ENCODE peak calls at places on chromosome 19, in five cellular contexts. One of them, this sample, is unnamed.

GRCh38 chr19:1063030-1063908 is 3.7 kb upstream of the ARHGAP45 start:
- DNase-seq in psoas muscle: peak
- DNase-seq in colonic mucosa: peak
- DNase-seq in epithelial cell of proximal tubule: no peak
- DNase-seq in fibroblast of mammary gland: peak
- DNase-seq in this sample: no peak

GRCh38 chr19:2047449-2048103 is 3.5 kb downstream of the MKNK2 start:
- DNase-seq in colonic mucosa: peak
- DNase-seq in epithelial cell of proximal tubule: no peak
- DNase-seq in fibroblast of mammary gland: peak
- DNase-seq in psoas muscle: peak
- DNase-seq in this sample: peak

GRCh38 chr19:47511128-47511517 is 3.7 kb downstream of the NAPA start:
- DNase-seq in epithelial cell of proximal tubule: no peak
- DNase-seq in psoas muscle: peak
- DNase-seq in fibroblast of mammary gland: peak
- DNase-seq in colonic mucosa: no peak
- DNase-seq in this sample: no peak

GRCh38 chr19:407501-408440 is 1.2 kb downstream of the C2CD4C start:
- DNase-seq in epithelial cell of proximal tubule: no peak
- DNase-seq in fibroblast of mammary gland: no peak
- DNase-seq in colonic mucosa: no peak
- DNase-seq in psoas muscle: no peak
- DNase-seq in this sample: peak

GRCh38 chr19:1967087-1967608 is 26.2 kb downstream of the CSNK1G2 start:
- DNase-seq in psoas muscle: no peak
- DNase-seq in colonic mucosa: no peak
- DNase-seq in epithelial cell of proximal tubule: no peak
- DNase-seq in fibroblast of mammary gland: no peak
- DNase-seq in this sample: no peak

GRCh38 chr19:56837892-56838679 is 2.4 kb downstream of the PEG3 start:
- DNase-seq in fibroblast of mammary gland: peak
- DNase-seq in colonic mucosa: peak
- DNase-seq in psoas muscle: peak
- DNase-seq in epithelial cell of proximal tubule: no peak
- DNase-seq in this sample: no peak

GRCh38 chr19:29966594-29967249 is 24.7 kb downstream of the URI1 start:
- DNase-seq in colonic mucosa: no peak
- DNase-seq in fibroblast of mammary gland: peak
- DNase-seq in epithelial cell of proximal tubule: no peak
- DNase-seq in psoas muscle: no peak
- DNase-seq in this sample: no peak

GRCh38 chr19:35347930-35348298 is 212 bp downstream of the FFAR1 start:
- DNase-seq in epithelial cell of proximal tubule: no peak
- DNase-seq in fibroblast of mammary gland: no peak
- DNase-seq in colonic mucosa: no peak
- DNase-seq in psoas muscle: no peak
- DNase-seq in this sample: no peak

GRCh38 chr19:44673510-44673909 is 2.2 kb downstream of the CEACAM19 start:
- DNase-seq in epithelial cell of proximal tubule: no peak
- DNase-seq in colonic mucosa: no peak
- DNase-seq in fibroblast of mammary gland: no peak
- DNase-seq in psoas muscle: no peak
- DNase-seq in this sample: no peak

GRCh38 chr19:35549174-35549788 is 3.9 kb downstream of the TMEM147 start:
- DNase-seq in epithelial cell of proximal tubule: no peak
- DNase-seq in psoas muscle: no peak
- DNase-seq in fibroblast of mammary gland: peak
- DNase-seq in colonic mucosa: peak
- DNase-seq in this sample: peak

GRCh38 chr19:15178629-15179308 is 22.0 kb downstream of the NOTCH3 start:
- DNase-seq in fibroblast of mammary gland: no peak
- DNase-seq in colonic mucosa: no peak
- DNase-seq in epithelial cell of proximal tubule: no peak
- DNase-seq in psoas muscle: no peak
- DNase-seq in this sample: no peak

DNA sequence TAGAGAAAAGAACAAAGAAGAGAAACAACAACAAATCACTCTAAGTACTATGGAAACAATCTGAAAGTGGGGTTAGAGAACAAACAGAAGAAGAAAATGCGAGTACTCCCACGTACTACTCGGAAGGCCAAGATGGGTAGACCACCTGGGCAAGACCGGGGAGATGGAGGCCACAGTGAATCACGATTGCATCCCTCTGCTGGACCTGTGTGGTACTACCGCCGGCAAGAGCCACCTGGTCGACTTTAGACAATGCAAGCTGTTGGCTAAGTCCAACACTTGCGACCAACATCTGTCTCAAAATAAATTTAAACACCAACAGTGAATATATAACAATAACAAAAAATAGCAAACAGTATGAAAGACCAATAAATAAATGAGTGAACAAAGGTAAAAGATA is 45.5 kb upstream of the ZNF91 start:
- DNase-seq in fibroblast of mammary gland: no peak
- DNase-seq in epithelial cell of proximal tubule: no peak
- DNase-seq in colonic mucosa: no peak
- DNase-seq in psoas muscle: no peak
- DNase-seq in this sample: no peak
- TF ChIP-seq CTCF in fibroblast of mammary gland: peak
- TF ChIP-seq CTCF in epithelial cell of proximal tubule: peak
- TF ChIP-seq CTCF in colonic mucosa: no peak
- TF ChIP-seq CTCF in psoas muscle: peak
- TF ChIP-seq CTCF in this sample: no peak

GRCh38 chr19:13729859-13730258 is 34.5 kb upstream of the MRI1 start:
- DNase-seq in colonic mucosa: no peak
- DNase-seq in epithelial cell of proximal tubule: no peak
- DNase-seq in fibroblast of mammary gland: peak
- DNase-seq in psoas muscle: no peak
- DNase-seq in this sample: no peak

GRCh38 chr19:13738073-13738472 is 26.2 kb upstream of the MRI1 start:
- DNase-seq in psoas muscle: no peak
- DNase-seq in fibroblast of mammary gland: no peak
- DNase-seq in epithelial cell of proximal tubule: no peak
- DNase-seq in colonic mucosa: no peak
- DNase-seq in this sample: no peak

GRCh38 chr19:13731147-13731964 is 33.0 kb upstream of the MRI1 start:
- DNase-seq in epithelial cell of proximal tubule: peak
- DNase-seq in colonic mucosa: peak
- DNase-seq in fibroblast of mammary gland: peak
- DNase-seq in psoas muscle: peak
- DNase-seq in this sample: peak

GRCh38 chr19:13732337-13732736 is 32.0 kb upstream of the MRI1 start:
- DNase-seq in epithelial cell of proximal tubule: no peak
- DNase-seq in fibroblast of mammary gland: no peak
- DNase-seq in colonic mucosa: no peak
- DNase-seq in psoas muscle: no peak
- DNase-seq in this sample: no peak

GRCh38 chr19:13734751-13735150 is 29.6 kb upstream of the MRI1 start:
- DNase-seq in epithelial cell of proximal tubule: no peak
- DNase-seq in colonic mucosa: no peak
- DNase-seq in fibroblast of mammary gland: no peak
- DNase-seq in psoas muscle: no peak
- DNase-seq in this sample: no peak
- H3K4me3 ChIP-seq in epithelial cell of proximal tubule: no peak
- H3K4me3 ChIP-seq in colonic mucosa: no peak
- H3K4me3 ChIP-seq in fibroblast of mammary gland: no peak
- H3K4me3 ChIP-seq in psoas muscle: no peak
- H3K4me3 ChIP-seq in this sample: no peak

GRCh38 chr19:33796164-33797100 is at the start of gene KCTD15:
- DNase-seq in epithelial cell of proximal tubule: no peak
- DNase-seq in psoas muscle: peak
- DNase-seq in colonic mucosa: peak
- DNase-seq in fibroblast of mammary gland: no peak
- DNase-seq in this sample: no peak
- TF ChIP-seq CTCF in epithelial cell of proximal tubule: no peak
- TF ChIP-seq CTCF in psoas muscle: no peak
- TF ChIP-seq CTCF in colonic mucosa: no peak
- TF ChIP-seq CTCF in fibroblast of mammary gland: no peak
- TF ChIP-seq CTCF in this sample: no peak

DNA sequence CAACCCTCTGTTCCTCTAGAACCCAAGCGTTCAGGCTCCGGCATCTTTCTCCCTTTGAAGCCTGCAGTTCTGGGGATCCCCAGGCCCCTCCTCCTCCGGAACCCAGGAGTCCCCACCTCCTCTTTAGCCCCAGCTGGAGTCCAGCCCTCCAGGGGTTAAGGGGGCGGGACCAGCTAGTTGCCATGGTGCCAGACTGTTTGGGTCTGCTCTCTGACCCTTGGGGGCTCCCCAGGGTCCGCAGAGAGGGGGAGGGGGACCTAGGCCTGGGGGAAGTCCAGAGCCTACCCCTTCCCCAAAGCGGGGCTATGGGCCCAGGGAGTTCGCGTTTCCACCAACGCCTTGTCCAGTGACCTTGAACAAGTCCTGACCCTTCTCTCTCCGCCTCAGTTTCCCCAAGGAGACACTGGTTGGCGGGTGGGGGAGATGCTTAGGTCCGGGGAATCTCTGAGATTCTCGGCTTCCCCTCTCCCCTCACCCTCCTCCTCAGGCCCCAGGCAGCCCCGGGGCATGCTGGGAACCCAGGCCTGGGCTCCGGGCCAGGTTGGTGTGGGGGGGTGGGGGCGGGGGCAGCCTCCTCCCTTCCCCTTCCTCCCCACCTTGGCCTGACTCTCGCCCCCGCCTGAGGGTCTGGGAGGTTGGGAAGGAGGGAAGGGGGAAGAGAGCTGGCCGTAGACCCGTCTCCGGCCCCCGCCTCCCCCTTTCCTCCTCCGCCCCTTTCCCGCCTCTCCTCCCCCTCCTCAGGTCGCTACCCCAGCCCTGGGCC is 2.6 kb upstream of the SPACA6 start:
- DNase-seq in fibroblast of mammary gland: peak
- DNase-seq in colonic mucosa: peak
- DNase-seq in psoas muscle: peak
- DNase-seq in epithelial cell of proximal tubule: no peak
- DNase-seq in this sample: peak
- H3K4me3 ChIP-seq in fibroblast of mammary gland: peak
- H3K4me3 ChIP-seq in colonic mucosa: peak
- H3K4me3 ChIP-seq in psoas muscle: peak
- H3K4me3 ChIP-seq in epithelial cell of proximal tubule: peak
- H3K4me3 ChIP-seq in this sample: peak

DNA sequence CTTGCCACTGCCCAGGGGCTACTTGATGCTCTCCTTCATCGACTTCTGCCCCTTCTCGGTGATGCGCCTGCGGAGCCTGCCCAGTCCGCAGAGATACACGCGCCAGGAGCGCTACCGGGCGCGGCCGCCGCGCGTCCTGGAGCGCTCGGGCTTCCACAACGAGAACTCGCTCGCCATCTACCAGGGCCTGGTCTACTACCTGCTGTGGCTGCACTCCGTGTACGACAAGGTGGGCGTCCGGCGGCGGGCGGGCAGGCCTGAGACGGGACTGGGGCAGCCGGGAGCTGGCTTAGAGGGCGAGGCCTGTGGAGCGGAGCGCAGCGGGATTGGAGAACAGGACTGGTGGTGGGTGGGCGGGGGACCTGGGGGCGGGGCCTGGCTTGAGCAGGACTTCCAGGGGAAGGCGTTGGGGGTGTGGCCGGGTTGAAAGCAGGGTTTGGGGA is 12.7 kb upstream of the PSMD8 start:
- DNase-seq in psoas muscle: peak
- DNase-seq in fibroblast of mammary gland: peak
- DNase-seq in epithelial cell of proximal tubule: no peak
- DNase-seq in colonic mucosa: peak
- DNase-seq in this sample: peak
- TF ChIP-seq CTCF in psoas muscle: peak
- TF ChIP-seq CTCF in fibroblast of mammary gland: no peak
- TF ChIP-seq CTCF in epithelial cell of proximal tubule: no peak
- TF ChIP-seq CTCF in colonic mucosa: no peak
- TF ChIP-seq CTCF in this sample: peak

GRCh38 chr19:53649746-53650593 is 18.2 kb downstream of the DPRX start:
- DNase-seq in epithelial cell of proximal tubule: no peak
- DNase-seq in colonic mucosa: no peak
- DNase-seq in fibroblast of mammary gland: no peak
- DNase-seq in psoas muscle: no peak
- DNase-seq in this sample: no peak
- H3K4me3 ChIP-seq in epithelial cell of proximal tubule: no peak
- H3K4me3 ChIP-seq in colonic mucosa: no peak
- H3K4me3 ChIP-seq in fibroblast of mammary gland: no peak
- H3K4me3 ChIP-seq in psoas muscle: no peak
- H3K4me3 ChIP-seq in this sample: no peak

GRCh38 chr19:28964500-28964899 is 248.5 kb downstream of the UQCRFS1 start:
- DNase-seq in epithelial cell of proximal tubule: no peak
- DNase-seq in colonic mucosa: no peak
- DNase-seq in fibroblast of mammary gland: no peak
- DNase-seq in psoas muscle: no peak
- DNase-seq in this sample: no peak
- TF ChIP-seq CTCF in epithelial cell of proximal tubule: no peak
- TF ChIP-seq CTCF in colonic mucosa: no peak
- TF ChIP-seq CTCF in fibroblast of mammary gland: no peak
- TF ChIP-seq CTCF in psoas muscle: no peak
- TF ChIP-seq CTCF in this sample: no peak

DNA sequence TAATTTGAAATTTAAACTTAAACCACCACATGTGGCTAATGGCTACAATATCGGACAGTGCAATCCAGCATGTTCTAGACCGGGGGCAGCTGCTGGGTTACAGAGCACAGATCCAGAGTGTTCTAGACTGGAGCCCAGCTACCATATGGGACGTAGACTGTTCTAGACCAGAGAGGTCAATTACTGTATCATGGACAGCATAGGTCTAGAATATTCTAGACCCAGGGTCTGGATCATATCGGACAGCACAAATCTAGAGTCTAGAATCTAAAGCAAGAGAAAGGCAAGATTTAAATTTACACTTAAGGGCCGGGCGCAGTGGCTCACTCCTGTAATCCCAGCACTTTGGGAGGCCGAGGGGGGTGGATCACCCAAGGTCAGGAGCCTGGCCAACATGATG is 37.9 kb downstream of the CELF5 start:
- DNase-seq in psoas muscle: no peak
- DNase-seq in colonic mucosa: no peak
- DNase-seq in fibroblast of mammary gland: no peak
- DNase-seq in epithelial cell of proximal tubule: no peak
- DNase-seq in this sample: no peak
- H3K4me3 ChIP-seq in psoas muscle: no peak
- H3K4me3 ChIP-seq in colonic mucosa: no peak
- H3K4me3 ChIP-seq in fibroblast of mammary gland: no peak
- H3K4me3 ChIP-seq in epithelial cell of proximal tubule: no peak
- H3K4me3 ChIP-seq in this sample: no peak